ENCODE peak calls at places on chromosomes 1 and 21, in ten cellular contexts. One of them, this sample, is unnamed.
A peak's percentile ranks its signal among the peaks of the same experiment; 100 is the strongest.

GRCh38 chr1:224387943-224388342 is 31.3 kb downstream of the CNIH4 start:
- DNase-seq in IMR-90: no peak
- DNase-seq in GM12891: no peak
- DNase-seq in tibial nerve: no peak
- DNase-seq in body of pancreas: no peak
- DNase-seq in transverse colon: no peak
- DNase-seq in ovary: no peak
- DNase-seq in Peyer's patch: no peak
- DNase-seq in breast epithelium: no peak
- DNase-seq in GM12892: no peak
- DNase-seq in this sample: no peak

GRCh38 chr1:162196387-162196786 is 126.9 kb downstream of the NOS1AP start:
- DNase-seq in IMR-90: no peak
- DNase-seq in GM12891: no peak
- DNase-seq in tibial nerve: no peak
- DNase-seq in body of pancreas: no peak
- DNase-seq in transverse colon: peak; percentile 64
- DNase-seq in ovary: no peak
- DNase-seq in Peyer's patch: peak; percentile 71
- DNase-seq in breast epithelium: no peak
- DNase-seq in GM12892: no peak
- DNase-seq in this sample: peak; percentile 48

GRCh38 chr1:19960621-19961020 is 18.8 kb downstream of the PLA2G2A start:
- DNase-seq in IMR-90: no peak
- DNase-seq in GM12891: no peak
- DNase-seq in tibial nerve: no peak
- DNase-seq in body of pancreas: no peak
- DNase-seq in transverse colon: no peak
- DNase-seq in ovary: no peak
- DNase-seq in Peyer's patch: no peak
- DNase-seq in breast epithelium: no peak
- DNase-seq in GM12892: no peak
- DNase-seq in this sample: no peak

GRCh38 chr21:45228656-45229240 is 58.9 kb downstream of the POFUT2 start:
- DNase-seq in IMR-90: peak; percentile 6
- DNase-seq in GM12891: no peak
- DNase-seq in tibial nerve: no peak
- DNase-seq in body of pancreas: no peak
- DNase-seq in transverse colon: no peak
- DNase-seq in ovary: no peak
- DNase-seq in Peyer's patch: no peak
- DNase-seq in breast epithelium: no peak
- DNase-seq in GM12892: no peak
- DNase-seq in this sample: no peak

GRCh38 chr1:8155528-8156186 is 129.5 kb upstream of the ERRFI1 start:
- DNase-seq in IMR-90: peak; percentile 31
- DNase-seq in GM12891: no peak
- DNase-seq in tibial nerve: no peak
- DNase-seq in body of pancreas: no peak
- DNase-seq in transverse colon: no peak
- DNase-seq in ovary: no peak
- DNase-seq in Peyer's patch: no peak
- DNase-seq in breast epithelium: no peak
- DNase-seq in GM12892: no peak
- DNase-seq in this sample: no peak

GRCh38 chr1:6357243-6357929 is 36.2 kb downstream of the ACOT7 start:
- DNase-seq in IMR-90: no peak
- DNase-seq in GM12891: no peak
- DNase-seq in tibial nerve: no peak
- DNase-seq in body of pancreas: no peak
- DNase-seq in transverse colon: peak; percentile 47
- DNase-seq in ovary: no peak
- DNase-seq in Peyer's patch: peak; percentile 63
- DNase-seq in breast epithelium: no peak
- DNase-seq in GM12892: no peak
- DNase-seq in this sample: no peak

GRCh38 chr1:113904292-113904673 is 316 bp downstream of the AP4B1 start:
- DNase-seq in IMR-90: no peak
- DNase-seq in GM12891: no peak
- DNase-seq in tibial nerve: no peak
- DNase-seq in body of pancreas: no peak
- DNase-seq in transverse colon: no peak
- DNase-seq in ovary: no peak
- DNase-seq in Peyer's patch: no peak
- DNase-seq in breast epithelium: no peak
- DNase-seq in GM12892: no peak
- DNase-seq in this sample: no peak

GRCh38 chr1:50426108-50426700 is 3.0 kb upstream of the DMRTA2 start:
- DNase-seq in IMR-90: no peak
- DNase-seq in GM12891: no peak
- DNase-seq in tibial nerve: no peak
- DNase-seq in body of pancreas: no peak
- DNase-seq in transverse colon: no peak
- DNase-seq in ovary: no peak
- DNase-seq in Peyer's patch: no peak
- DNase-seq in breast epithelium: no peak
- DNase-seq in GM12892: no peak
- DNase-seq in this sample: no peak

GRCh38 chr1:196477262-196477661 is 131.0 kb downstream of the KCNT2 start:
- DNase-seq in IMR-90: no peak
- DNase-seq in GM12891: no peak
- DNase-seq in tibial nerve: no peak
- DNase-seq in body of pancreas: no peak
- DNase-seq in transverse colon: no peak
- DNase-seq in ovary: no peak
- DNase-seq in Peyer's patch: no peak
- DNase-seq in breast epithelium: no peak
- DNase-seq in GM12892: no peak
- DNase-seq in this sample: no peak

GRCh38 chr1:80047791-80048190 is 1041.3 kb upstream of the ADGRL4 start:
- DNase-seq in IMR-90: peak; percentile 66
- DNase-seq in GM12891: no peak
- DNase-seq in tibial nerve: no peak
- DNase-seq in body of pancreas: no peak
- DNase-seq in transverse colon: no peak
- DNase-seq in ovary: no peak
- DNase-seq in Peyer's patch: no peak
- DNase-seq in breast epithelium: no peak
- DNase-seq in GM12892: no peak
- DNase-seq in this sample: no peak

GRCh38 chr1:150322310-150322709 is 977 bp downstream of the PRPF3 start:
- DNase-seq in IMR-90: peak; percentile 15
- DNase-seq in GM12891: no peak
- DNase-seq in tibial nerve: no peak
- DNase-seq in body of pancreas: no peak
- DNase-seq in transverse colon: no peak
- DNase-seq in ovary: no peak
- DNase-seq in Peyer's patch: no peak
- DNase-seq in breast epithelium: no peak
- DNase-seq in GM12892: no peak
- DNase-seq in this sample: no peak

GRCh38 chr1:234617986-234618725 is 8.2 kb upstream of the IRF2BP2 start:
- DNase-seq in IMR-90: peak; percentile 85
- DNase-seq in GM12891: no peak
- DNase-seq in tibial nerve: no peak
- DNase-seq in body of pancreas: no peak
- DNase-seq in transverse colon: no peak
- DNase-seq in ovary: no peak
- DNase-seq in Peyer's patch: no peak
- DNase-seq in breast epithelium: no peak
- DNase-seq in GM12892: no peak
- DNase-seq in this sample: no peak

GRCh38 chr21:40200962-40201361 is 333.7 kb downstream of the PCP4 start:
- DNase-seq in IMR-90: no peak
- DNase-seq in GM12891: no peak
- DNase-seq in tibial nerve: no peak
- DNase-seq in body of pancreas: no peak
- DNase-seq in transverse colon: no peak
- DNase-seq in ovary: no peak
- DNase-seq in Peyer's patch: no peak
- DNase-seq in breast epithelium: no peak
- DNase-seq in GM12892: no peak
- DNase-seq in this sample: no peak

GRCh38 chr1:51488372-51489050 is 30.6 kb downstream of the EPS15 start:
- DNase-seq in IMR-90: peak; percentile 16
- DNase-seq in GM12891: no peak
- DNase-seq in tibial nerve: no peak
- DNase-seq in body of pancreas: no peak
- DNase-seq in transverse colon: no peak
- DNase-seq in ovary: no peak
- DNase-seq in Peyer's patch: no peak
- DNase-seq in breast epithelium: no peak
- DNase-seq in GM12892: no peak
- DNase-seq in this sample: no peak

GRCh38 chr21:45555557-45556301 is 13.5 kb upstream of the SLC19A1 start:
- DNase-seq in IMR-90: peak; percentile 86
- DNase-seq in GM12891: peak; percentile 96
- DNase-seq in tibial nerve: peak; percentile 69
- DNase-seq in body of pancreas: peak; percentile 90
- DNase-seq in transverse colon: peak; percentile 89
- DNase-seq in ovary: peak; percentile 90
- DNase-seq in Peyer's patch: peak; percentile 93
- DNase-seq in breast epithelium: peak; percentile 88
- DNase-seq in GM12892: peak; percentile 94
- DNase-seq in this sample: peak; percentile 94

GRCh38 chr1:216913966-216914365 is 190.7 kb upstream of the ESRRG start:
- DNase-seq in IMR-90: no peak
- DNase-seq in GM12891: no peak
- DNase-seq in tibial nerve: no peak
- DNase-seq in body of pancreas: no peak
- DNase-seq in transverse colon: no peak
- DNase-seq in ovary: no peak
- DNase-seq in Peyer's patch: no peak
- DNase-seq in breast epithelium: no peak
- DNase-seq in GM12892: no peak
- DNase-seq in this sample: no peak

DNA sequence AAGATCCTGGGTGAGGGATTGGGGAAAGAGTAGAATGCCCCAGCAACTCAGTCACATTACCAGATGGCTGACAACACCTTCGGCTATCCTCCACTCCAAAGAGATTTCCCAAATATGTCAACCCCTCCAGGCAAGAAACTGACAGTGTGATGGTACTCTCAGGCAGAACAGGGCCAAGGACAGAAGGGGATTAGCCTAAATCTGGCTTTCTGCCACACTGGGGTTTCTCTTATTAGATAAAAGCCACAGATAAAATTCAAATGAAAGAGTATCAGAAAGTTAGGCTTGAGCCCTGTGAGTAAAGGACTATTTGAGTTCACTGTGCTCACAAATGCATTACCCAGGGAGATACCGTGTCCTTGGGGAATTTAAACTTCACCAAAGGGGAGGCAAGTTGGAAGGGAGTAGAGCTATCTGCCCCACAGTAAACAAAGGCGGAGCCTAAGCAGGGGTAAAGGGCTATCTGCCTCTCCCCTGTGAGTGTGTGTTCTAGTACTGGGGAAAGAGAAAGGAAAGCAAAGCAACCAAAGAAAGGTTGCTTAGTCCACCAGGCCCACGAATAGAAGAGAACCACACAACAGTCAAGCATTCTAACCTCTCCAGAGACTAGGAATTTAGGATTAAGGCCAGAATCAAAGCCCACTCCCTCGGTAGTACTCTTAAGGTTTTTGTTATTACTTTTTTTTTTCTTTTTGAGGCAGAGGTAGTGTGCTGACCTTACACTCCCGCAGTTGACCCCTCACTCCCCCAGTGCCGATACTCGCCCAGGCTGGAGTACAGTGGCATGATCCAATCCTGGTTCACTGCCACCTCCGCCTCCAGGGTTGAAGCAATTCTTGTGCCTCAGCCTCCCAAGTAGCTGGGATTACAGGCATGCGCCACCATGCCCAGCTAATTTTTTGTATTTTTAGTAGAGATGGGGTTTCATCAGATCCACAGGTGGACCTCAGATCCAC is 12.8 kb downstream of the TPM3 start:
- DNase-seq in IMR-90: no peak
- DNase-seq in GM12891: no peak
- DNase-seq in tibial nerve: no peak
- DNase-seq in body of pancreas: no peak
- DNase-seq in transverse colon: peak; percentile 49
- DNase-seq in ovary: no peak
- DNase-seq in Peyer's patch: peak; percentile 58
- DNase-seq in breast epithelium: no peak
- DNase-seq in GM12892: no peak
- DNase-seq in this sample: no peak
- TF ChIP-seq POLR2A in IMR-90: no peak
- TF ChIP-seq POLR2A in GM12891: no peak
- TF ChIP-seq POLR2A in tibial nerve: no peak
- TF ChIP-seq POLR2A in body of pancreas: no peak
- TF ChIP-seq POLR2A in transverse colon: peak; percentile 53
- TF ChIP-seq POLR2A in ovary: no peak
- TF ChIP-seq POLR2A in Peyer's patch: peak; percentile 59
- TF ChIP-seq POLR2A in breast epithelium: no peak
- TF ChIP-seq POLR2A in GM12892: no peak
- TF ChIP-seq POLR2A in this sample: no peak

DNA sequence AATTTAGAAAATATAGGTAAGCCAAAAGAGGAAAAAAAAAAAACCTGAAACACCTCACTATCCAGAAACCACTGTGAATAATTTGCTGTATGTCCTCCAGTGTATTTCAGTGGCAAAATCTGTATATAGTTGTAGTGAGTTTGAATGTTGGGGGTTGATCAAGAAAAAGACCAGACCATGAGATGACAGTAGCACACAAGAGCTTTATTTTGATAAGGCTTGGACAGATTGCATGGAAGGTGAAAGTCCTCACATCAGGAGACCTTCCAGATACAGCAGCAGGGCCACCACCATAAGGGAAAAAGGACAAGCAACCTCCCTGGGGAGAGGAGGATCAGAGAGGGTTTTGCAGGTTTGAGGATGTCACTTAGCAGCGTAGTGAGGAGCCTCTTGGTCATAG is 16.2 kb upstream of the C1orf115 start:
- DNase-seq in IMR-90: no peak
- DNase-seq in GM12891: no peak
- DNase-seq in tibial nerve: no peak
- DNase-seq in body of pancreas: no peak
- DNase-seq in transverse colon: no peak
- DNase-seq in ovary: no peak
- DNase-seq in Peyer's patch: no peak
- DNase-seq in breast epithelium: no peak
- DNase-seq in GM12892: no peak
- DNase-seq in this sample: no peak
- TF ChIP-seq POLR2A in IMR-90: no peak
- TF ChIP-seq POLR2A in GM12891: no peak
- TF ChIP-seq POLR2A in tibial nerve: no peak
- TF ChIP-seq POLR2A in body of pancreas: no peak
- TF ChIP-seq POLR2A in transverse colon: no peak
- TF ChIP-seq POLR2A in ovary: no peak
- TF ChIP-seq POLR2A in Peyer's patch: no peak
- TF ChIP-seq POLR2A in breast epithelium: no peak
- TF ChIP-seq POLR2A in GM12892: no peak
- TF ChIP-seq POLR2A in this sample: no peak

GRCh38 chr21:33266050-33266783 is at the start of gene IL10RB:
- DNase-seq in IMR-90: peak; percentile 39
- DNase-seq in GM12891: peak; percentile 72
- DNase-seq in tibial nerve: peak; percentile 58
- DNase-seq in body of pancreas: peak; percentile 66
- DNase-seq in transverse colon: peak; percentile 87
- DNase-seq in ovary: peak; percentile 81
- DNase-seq in Peyer's patch: peak; percentile 92
- DNase-seq in breast epithelium: peak; percentile 57
- DNase-seq in GM12892: peak; percentile 74
- DNase-seq in this sample: peak; percentile 44
- TF ChIP-seq POLR2A in IMR-90: peak; percentile 45
- TF ChIP-seq POLR2A in GM12891: peak; percentile 68
- TF ChIP-seq POLR2A in tibial nerve: no peak
- TF ChIP-seq POLR2A in body of pancreas: peak; percentile 15
- TF ChIP-seq POLR2A in transverse colon: peak; percentile 76
- TF ChIP-seq POLR2A in ovary: peak; percentile 48
- TF ChIP-seq POLR2A in Peyer's patch: peak; percentile 88
- TF ChIP-seq POLR2A in breast epithelium: no peak
- TF ChIP-seq POLR2A in GM12892: peak; percentile 66
- TF ChIP-seq POLR2A in this sample: no peak

GRCh38 chr1:186494832-186495271 is 33.9 kb upstream of the PDC start:
- DNase-seq in IMR-90: no peak
- DNase-seq in GM12891: no peak
- DNase-seq in tibial nerve: no peak
- DNase-seq in body of pancreas: no peak
- DNase-seq in transverse colon: no peak
- DNase-seq in ovary: no peak
- DNase-seq in Peyer's patch: no peak
- DNase-seq in breast epithelium: no peak
- DNase-seq in GM12892: no peak
- DNase-seq in this sample: no peak
- TF ChIP-seq POLR2A in IMR-90: no peak
- TF ChIP-seq POLR2A in GM12891: no peak
- TF ChIP-seq POLR2A in tibial nerve: no peak
- TF ChIP-seq POLR2A in body of pancreas: no peak
- TF ChIP-seq POLR2A in transverse colon: no peak
- TF ChIP-seq POLR2A in ovary: no peak
- TF ChIP-seq POLR2A in Peyer's patch: no peak
- TF ChIP-seq POLR2A in breast epithelium: no peak
- TF ChIP-seq POLR2A in GM12892: no peak
- TF ChIP-seq POLR2A in this sample: no peak

This sample was measured in lower leg skin.